ENCODE peak calls at places on chromosomes 2 and 18, in seven cellular contexts. F is heart right ventricle, E is amniotic stem cell, G is NCI-H2029, X is hepatic stellate cell, Y is activated gamma-delta T cell treated with Interleukin-2 at 50 U/mL for 16 hours, L is nucleus accumbens. R is an unnamed sample.

GRCh38 chr18:30280861-30281470 is 761.6 kb downstream of the DSC3 start:
- DNase-seq in F (peak; percentile 4), E (peak; percentile 31), G (peak; percentile 2), X (no peak), Y (no peak), L (no peak), R (peak; percentile 10)

GRCh38 chr2:37231251-37232130 is at the start of the genes CEBPZ and NDUFAF7:
- DNase-seq in F (peak; percentile 93), E (peak; percentile 89), G (peak; percentile 83), X (peak; percentile 92), Y (peak; percentile 83), L (peak; percentile 72), R (peak; percentile 78)

GRCh38 chr18:44732604-44733003 is 51.9 kb downstream of the SETBP1 start:
- DNase-seq in F (no peak), E (no peak), G (peak; percentile 73), X (no peak), Y (no peak), L (no peak), R (no peak)

GRCh38 chr2:239593965-239594771 is 193.3 kb upstream of the HDAC4 start:
- DNase-seq in F (no peak), E (no peak), G (no peak), X (no peak), Y (no peak), L (no peak), R (no peak)

GRCh38 chr2:181038796-181039195 is 58.4 kb downstream of the UBE2E3 start:
- DNase-seq in F (no peak), E (no peak), G (no peak), X (no peak), Y (no peak), L (no peak), R (no peak)

GRCh38 chr2:33336036-33336625 is 140.3 kb upstream of the RASGRP3 start:
- DNase-seq in F (no peak), E (no peak), G (no peak), X (no peak), Y (no peak), L (no peak), R (no peak)

GRCh38 chr2:234071664-234072063 is 21.2 kb downstream of the SPP2 start:
- DNase-seq in F (no peak), E (no peak), G (no peak), X (no peak), Y (peak; percentile 24), L (no peak), R (no peak)

GRCh38 chr2:83951378-83951947 is 507.6 kb downstream of the SUCLG1 start:
- DNase-seq in F (no peak), E (no peak), G (no peak), X (no peak), Y (no peak), L (no peak), R (no peak)

GRCh38 chr2:180411631-180412030 is 404.5 kb upstream of the CWC22 start:
- DNase-seq in F (no peak), E (no peak), G (peak; percentile 3), X (no peak), Y (no peak), L (no peak), R (no peak)

GRCh38 chr2:133652407-133652806 is 84.1 kb upstream of the NCKAP5 start:
- DNase-seq in F (no peak), E (no peak), G (no peak), X (peak; percentile 14), Y (no peak), L (no peak), R (no peak)

R was measured in LNCaP clone FGC.